ENCODE peak calls at places on chromosomes 13 and 19, in four cellular contexts. One of them, this sample, is unnamed.

GRCh38 chr13:33547035-33547434 is 261.5 kb upstream of the STARD13 start:
- DNase-seq in HepG2: no peak
- DNase-seq in GM12878: no peak
- DNase-seq in H1: no peak
- DNase-seq in this sample: no peak

GRCh38 chr13:25901460-25902376 is 150.1 kb downstream of the SHISA2 start:
- DNase-seq in H1: no peak
- DNase-seq in GM12878: peak; percentile 75
- DNase-seq in HepG2: peak; percentile 33
- DNase-seq in this sample: no peak

GRCh38 chr19:40791996-40792395 is 7.0 kb upstream of the EGLN2 start:
- DNase-seq in H1: no peak
- DNase-seq in GM12878: no peak
- DNase-seq in HepG2: no peak
- DNase-seq in this sample: no peak

GRCh38 chr13:90738881-90739280 is 608.6 kb upstream of the MIR17HG start:
- DNase-seq in GM12878: no peak
- DNase-seq in HepG2: no peak
- DNase-seq in H1: no peak
- DNase-seq in this sample: no peak

GRCh38 chr13:50422181-50423148 is 407.2 kb downstream of the KCNRG start:
- DNase-seq in HepG2: no peak
- DNase-seq in GM12878: no peak
- DNase-seq in H1: no peak
- DNase-seq in this sample: no peak

GRCh38 chr19:14310055-14310454 is 71.2 kb upstream of the ADGRE5 start:
- DNase-seq in HepG2: no peak
- DNase-seq in GM12878: peak; percentile 68
- DNase-seq in H1: no peak
- DNase-seq in this sample: no peak

GRCh38 chr13:83549671-83550070 is 332.6 kb downstream of the SLITRK1 start:
- DNase-seq in GM12878: no peak
- DNase-seq in H1: no peak
- DNase-seq in HepG2: no peak
- DNase-seq in this sample: no peak

GRCh38 chr13:94595006-94595942 is 678 bp downstream of the TGDS start:
- DNase-seq in H1: no peak
- DNase-seq in GM12878: no peak
- DNase-seq in HepG2: no peak
- DNase-seq in this sample: no peak

GRCh38 chr13:92913840-92914239 is 312.8 kb upstream of the GPC6 start:
- DNase-seq in GM12878: no peak
- DNase-seq in H1: no peak
- DNase-seq in HepG2: no peak
- DNase-seq in this sample: no peak

GRCh38 chr19:44704982-44705381 is 6.0 kb downstream of the CEACAM16 start:
- DNase-seq in GM12878: no peak
- DNase-seq in HepG2: no peak
- DNase-seq in H1: no peak
- DNase-seq in this sample: no peak

GRCh38 chr13:100773429-100773828 is 98.8 kb upstream of the TMTC4 start:
- DNase-seq in H1: no peak
- DNase-seq in HepG2: no peak
- DNase-seq in GM12878: no peak
- DNase-seq in this sample: no peak

GRCh38 chr19:8158411-8159074 is 9.2 kb upstream of the FBN3 start:
- DNase-seq in H1: no peak
- DNase-seq in GM12878: peak; percentile 57
- DNase-seq in HepG2: peak; percentile 87
- DNase-seq in this sample: peak; percentile 82

GRCh38 chr19:29022165-29022564 is 190.8 kb downstream of the UQCRFS1 start:
- DNase-seq in HepG2: no peak
- DNase-seq in H1: no peak
- DNase-seq in GM12878: no peak
- DNase-seq in this sample: no peak

GRCh38 chr19:29537181-29537580 is 11.4 kb downstream of the VSTM2B start:
- DNase-seq in H1: peak; percentile 14
- DNase-seq in HepG2: no peak
- DNase-seq in GM12878: no peak
- DNase-seq in this sample: no peak

DNA sequence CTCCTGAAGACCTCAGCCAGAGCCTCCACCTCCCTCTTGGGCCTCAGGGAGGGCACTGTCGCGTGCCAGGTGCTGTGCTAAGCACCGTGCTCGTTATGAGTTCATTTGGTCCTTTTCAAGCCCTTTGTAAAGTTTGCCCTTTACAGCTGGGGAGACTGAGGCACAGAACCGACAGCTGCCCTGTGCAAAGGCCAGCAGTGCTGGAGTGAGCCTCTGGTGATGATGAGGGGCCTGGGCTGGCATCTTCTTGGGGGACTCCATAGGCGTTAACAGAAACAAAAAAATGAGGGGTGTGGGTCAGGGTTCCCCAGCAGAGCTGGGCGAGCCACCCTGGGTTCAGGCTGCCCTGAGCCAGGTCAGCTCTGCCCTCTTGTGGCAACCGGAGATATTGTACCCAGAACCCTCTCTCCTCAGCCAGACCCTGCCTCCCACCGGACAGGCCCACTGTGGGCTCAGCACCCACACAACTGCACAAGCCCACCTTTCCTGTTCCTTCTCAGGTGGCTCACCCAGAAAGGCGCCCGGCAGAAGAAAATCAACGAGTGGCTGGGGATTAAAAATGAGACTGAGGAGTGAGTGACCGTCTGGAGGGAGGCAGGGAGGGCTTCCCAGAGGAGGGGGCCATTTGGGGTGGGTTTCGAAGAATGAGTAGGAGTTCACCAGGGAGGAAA is 5.5 kb upstream of the IFI30 start:
- DNase-seq in HepG2: no peak
- DNase-seq in GM12878: no peak
- DNase-seq in H1: peak; percentile 84
- DNase-seq in this sample: no peak
- TF ChIP-seq SUZ12 in HepG2: no peak
- TF ChIP-seq SUZ12 in GM12878: no peak
- TF ChIP-seq SUZ12 in H1: no peak
- TF ChIP-seq SUZ12 in this sample: no peak

GRCh38 chr19:16831531-16831930 is 2.3 kb downstream of the SIN3B start:
- DNase-seq in H1: no peak
- DNase-seq in GM12878: no peak
- DNase-seq in HepG2: no peak
- DNase-seq in this sample: no peak

GRCh38 chr19:16836115-16836905 is 7.1 kb downstream of the SIN3B start:
- DNase-seq in HepG2: no peak
- DNase-seq in H1: no peak
- DNase-seq in GM12878: peak; percentile 46
- DNase-seq in this sample: no peak

GRCh38 chr19:16830679-16831078 is 1.5 kb downstream of the SIN3B start:
- DNase-seq in HepG2: no peak
- DNase-seq in GM12878: no peak
- DNase-seq in H1: no peak
- DNase-seq in this sample: no peak

GRCh38 chr19:16836906-16837362 is 7.7 kb downstream of the SIN3B start:
- DNase-seq in HepG2: no peak
- DNase-seq in H1: no peak
- DNase-seq in GM12878: no peak
- DNase-seq in this sample: no peak

DNA sequence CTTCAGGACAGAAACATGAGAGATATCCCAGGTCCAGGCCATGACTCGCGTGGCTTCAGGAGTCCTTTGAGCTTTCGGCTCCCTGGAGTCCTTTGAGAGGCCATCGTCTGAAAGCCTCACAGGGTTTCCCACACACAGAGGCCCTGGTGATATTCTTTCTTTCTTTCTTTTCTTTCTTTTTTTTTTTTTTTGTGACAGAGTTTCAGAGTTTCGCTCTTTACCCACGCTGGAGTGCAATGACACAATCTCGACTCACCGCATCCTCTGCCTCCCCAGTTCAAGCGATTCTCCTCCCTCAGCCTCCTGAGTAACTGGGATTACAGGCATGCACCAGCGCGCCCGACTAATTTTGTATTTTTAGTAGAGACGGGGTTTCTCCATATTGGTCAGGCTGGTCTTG is 5.5 kb downstream of the SIN3B start:
- DNase-seq in GM12878: no peak
- DNase-seq in HepG2: no peak
- DNase-seq in H1: no peak
- DNase-seq in this sample: no peak
- H3K4me3 ChIP-seq in GM12878: no peak overlapping the region
- H3K4me3 ChIP-seq in HepG2: no peak overlapping the region
- H3K4me3 ChIP-seq in H1: no peak overlapping the region
- H3K4me3 ChIP-seq in this sample: no peak overlapping the region

GRCh38 chr13:111112196-111112595 is 2.9 kb upstream of the ARHGEF7 start:
- DNase-seq in GM12878: no peak
- DNase-seq in H1: no peak
- DNase-seq in HepG2: no peak
- DNase-seq in this sample: no peak
- H3K27me3 ChIP-seq in GM12878: peaks cover 10% of the 10 kb centered on the region
- H3K27me3 ChIP-seq in H1: peaks cover 7% of the 10 kb centered on the region
- H3K27me3 ChIP-seq in HepG2: peaks cover 49% of the 10 kb centered on the region
- H3K27me3 ChIP-seq in this sample: peaks cover 64% of the 10 kb centered on the region

GRCh38 chr19:18646535-18647370 is 9.9 kb downstream of the KLHL26 start:
- DNase-seq in HepG2: no peak
- DNase-seq in GM12878: no peak
- DNase-seq in H1: no peak
- DNase-seq in this sample: no peak
- TF ChIP-seq SUZ12 in HepG2: no peak
- TF ChIP-seq SUZ12 in GM12878: no peak
- TF ChIP-seq SUZ12 in H1: no peak
- TF ChIP-seq SUZ12 in this sample: no peak

GRCh38 chr13:111181977-111182376 is 66.9 kb downstream of the ARHGEF7 start:
- DNase-seq in GM12878: no peak
- DNase-seq in HepG2: no peak
- DNase-seq in H1: no peak
- DNase-seq in this sample: no peak

GRCh38 chr13:111183959-111184684 is 69.0 kb downstream of the ARHGEF7 start:
- DNase-seq in GM12878: no peak
- DNase-seq in H1: no peak
- DNase-seq in HepG2: no peak
- DNase-seq in this sample: no peak

GRCh38 chr13:111183087-111183645 is 68.1 kb downstream of the ARHGEF7 start:
- DNase-seq in HepG2: no peak
- DNase-seq in GM12878: no peak
- DNase-seq in H1: no peak
- DNase-seq in this sample: no peak

GRCh38 chr13:111186305-111186930 is 71.3 kb downstream of the ARHGEF7 start:
- DNase-seq in H1: no peak
- DNase-seq in GM12878: no peak
- DNase-seq in HepG2: no peak
- DNase-seq in this sample: no peak

GRCh38 chr13:111184685-111185401 is 69.7 kb downstream of the ARHGEF7 start:
- DNase-seq in GM12878: peak; percentile 93
- DNase-seq in H1: no peak
- DNase-seq in HepG2: no peak
- DNase-seq in this sample: no peak
- H3K4me3 ChIP-seq in GM12878: peak overlapping the region; percentile 67
- H3K4me3 ChIP-seq in H1: no peak overlapping the region
- H3K4me3 ChIP-seq in HepG2: no peak overlapping the region
- H3K4me3 ChIP-seq in this sample: no peak overlapping the region

GRCh38 chr19:17836530-17836929 is 11.3 kb downstream of the JAK3 start:
- DNase-seq in GM12878: no peak
- DNase-seq in HepG2: no peak
- DNase-seq in H1: no peak
- DNase-seq in this sample: no peak
- H3K27me3 ChIP-seq in GM12878: no peaks in the 10 kb centered on the region
- H3K27me3 ChIP-seq in HepG2: no peaks in the 10 kb centered on the region
- H3K27me3 ChIP-seq in H1: no peaks in the 10 kb centered on the region
- H3K27me3 ChIP-seq in this sample: peaks cover 39% of the 10 kb centered on the region

GRCh38 chr13:113404366-113404722 is 40.4 kb upstream of the GRTP1 start:
- DNase-seq in GM12878: no peak
- DNase-seq in H1: no peak
- DNase-seq in HepG2: no peak
- DNase-seq in this sample: no peak
- TF ChIP-seq SUZ12 in GM12878: no peak
- TF ChIP-seq SUZ12 in H1: no peak
- TF ChIP-seq SUZ12 in HepG2: no peak
- TF ChIP-seq SUZ12 in this sample: no peak

GRCh38 chr13:20387006-20387405 is 138.7 kb downstream of the CRYL1 start:
- DNase-seq in H1: no peak
- DNase-seq in GM12878: no peak
- DNase-seq in HepG2: no peak
- DNase-seq in this sample: no peak
- H3K4me3 ChIP-seq in H1: no peak overlapping the region
- H3K4me3 ChIP-seq in GM12878: no peak overlapping the region
- H3K4me3 ChIP-seq in HepG2: no peak overlapping the region
- H3K4me3 ChIP-seq in this sample: no peak overlapping the region

GRCh38 chr19:1287622-1288527 is 2.2 kb downstream of the EFNA2 start:
- DNase-seq in GM12878: no peak
- DNase-seq in HepG2: no peak
- DNase-seq in H1: no peak
- DNase-seq in this sample: no peak
- H3K27me3 ChIP-seq in GM12878: peaks cover 8% of the 10 kb centered on the region
- H3K27me3 ChIP-seq in HepG2: no peaks in the 10 kb centered on the region
- H3K27me3 ChIP-seq in H1: no peaks in the 10 kb centered on the region
- H3K27me3 ChIP-seq in this sample: peaks cover 10% of the 10 kb centered on the region

GRCh38 chr13:75316427-75316826 is 165.5 kb downstream of the TBC1D4 start:
- DNase-seq in H1: no peak
- DNase-seq in GM12878: no peak
- DNase-seq in HepG2: no peak
- DNase-seq in this sample: no peak
- TF ChIP-seq SUZ12 in H1: no peak
- TF ChIP-seq SUZ12 in GM12878: no peak
- TF ChIP-seq SUZ12 in HepG2: no peak
- TF ChIP-seq SUZ12 in this sample: no peak

This sample was measured in NT2/D1.